ENCODE peak calls at places on chromosome 7, in ten cellular contexts. I, X, H, O, R, S, Z, M, L and V are unnamed samples. For H3K9me3 and H3K4me1, the result is how much of the 10 kb centered on the place peaks cover.

GRCh38 chr7:140003913-140004382 is 58.8 kb downstream of the PARP12 start:
- DNase-seq in H (peak), X (no peak), S (peak), Z (no peak), I (peak), R (peak), M (no peak), O (no peak), L (peak), V (no peak)

GRCh38 chr7:20352573-20353304 is 22.0 kb downstream of the ITGB8 start:
- DNase-seq in X (no peak), L (no peak), O (no peak), M (no peak), Z (no peak), H (no peak), R (no peak), S (peak), I (no peak), V (no peak)

GRCh38 chr7:64959072-64959747 is 31.6 kb downstream of the ZNF117 start:
- DNase-seq in L (no peak), S (peak), X (no peak), Z (no peak), M (no peak), I (no peak), O (no peak), R (no peak), H (no peak), V (no peak)

GRCh38 chr7:74579800-74580685 is 77.5 kb upstream of the GTF2I start:
- DNase-seq in I (peak), S (no peak), H (peak), M (peak), X (no peak), Z (no peak), R (no peak), L (no peak), O (peak), V (no peak)

GRCh38 chr7:28419717-28420116 is 7.4 kb downstream of the CREB5 start:
- DNase-seq in X (no peak), O (peak), Z (no peak), H (no peak), R (no peak), M (peak), S (no peak), L (no peak), I (no peak), V (no peak)

GRCh38 chr7:19482628-19483027 is 226.2 kb downstream of the POLR1F start:
- DNase-seq in H (no peak), L (no peak), S (no peak), O (no peak), R (no peak), Z (no peak), M (no peak), I (no peak), X (no peak), V (no peak)

GRCh38 chr7:70523626-70524351 is 608.2 kb upstream of the GALNT17 start:
- DNase-seq in Z (no peak), L (no peak), I (no peak), S (no peak), R (no peak), H (no peak), X (no peak), O (no peak), M (no peak), V (no peak)

GRCh38 chr7:20991544-20991943 is 204.9 kb upstream of the SP8 start:
- DNase-seq in O (no peak), R (no peak), L (no peak), M (no peak), H (no peak), I (no peak), S (no peak), Z (no peak), X (no peak), V (no peak)

GRCh38 chr7:12943781-12944180 is 256.3 kb downstream of the ARL4A start:
- DNase-seq in H (no peak), L (no peak), O (no peak), I (no peak), X (no peak), R (no peak), S (no peak), M (no peak), Z (no peak), V (no peak)

GRCh38 chr7:42167914-42168236 is 69.1 kb downstream of the GLI3 start:
- DNase-seq in I (no peak), H (no peak), R (no peak), X (no peak), L (no peak), Z (no peak), M (no peak), O (no peak), S (no peak), V (no peak)
- H3K9me3 ChIP-seq in I (under half), H (under half), R (under half), X (under half), L (under half), Z (under half), M (under half), O (under half), S (under half), V (under half)

GRCh38 chr7:100575206-100575631 is 1.5 kb upstream of the SAP25 start:
- DNase-seq in Z (no peak), O (no peak), H (no peak), R (no peak), L (peak), I (no peak), S (no peak), X (no peak), M (peak), V (no peak)
- TF ChIP-seq POLR2A in Z (no peak), O (no peak), H (no peak), R (no peak), L (no peak), I (no peak), S (no peak), X (no peak), M (no peak), V (no peak)

GRCh38 chr7:1512781-1513656 is 8.8 kb upstream of the INTS1 start:
- DNase-seq in S (peak), O (no peak), X (peak), I (peak), Z (no peak), M (peak), L (no peak), H (no peak), R (peak), V (peak)
- H3K4me1 ChIP-seq in S (under half), O (under half), X (under half), I (under half), Z (under half), M (under half), L (under half), H (under half), R (under half), V (under half)

DNA sequence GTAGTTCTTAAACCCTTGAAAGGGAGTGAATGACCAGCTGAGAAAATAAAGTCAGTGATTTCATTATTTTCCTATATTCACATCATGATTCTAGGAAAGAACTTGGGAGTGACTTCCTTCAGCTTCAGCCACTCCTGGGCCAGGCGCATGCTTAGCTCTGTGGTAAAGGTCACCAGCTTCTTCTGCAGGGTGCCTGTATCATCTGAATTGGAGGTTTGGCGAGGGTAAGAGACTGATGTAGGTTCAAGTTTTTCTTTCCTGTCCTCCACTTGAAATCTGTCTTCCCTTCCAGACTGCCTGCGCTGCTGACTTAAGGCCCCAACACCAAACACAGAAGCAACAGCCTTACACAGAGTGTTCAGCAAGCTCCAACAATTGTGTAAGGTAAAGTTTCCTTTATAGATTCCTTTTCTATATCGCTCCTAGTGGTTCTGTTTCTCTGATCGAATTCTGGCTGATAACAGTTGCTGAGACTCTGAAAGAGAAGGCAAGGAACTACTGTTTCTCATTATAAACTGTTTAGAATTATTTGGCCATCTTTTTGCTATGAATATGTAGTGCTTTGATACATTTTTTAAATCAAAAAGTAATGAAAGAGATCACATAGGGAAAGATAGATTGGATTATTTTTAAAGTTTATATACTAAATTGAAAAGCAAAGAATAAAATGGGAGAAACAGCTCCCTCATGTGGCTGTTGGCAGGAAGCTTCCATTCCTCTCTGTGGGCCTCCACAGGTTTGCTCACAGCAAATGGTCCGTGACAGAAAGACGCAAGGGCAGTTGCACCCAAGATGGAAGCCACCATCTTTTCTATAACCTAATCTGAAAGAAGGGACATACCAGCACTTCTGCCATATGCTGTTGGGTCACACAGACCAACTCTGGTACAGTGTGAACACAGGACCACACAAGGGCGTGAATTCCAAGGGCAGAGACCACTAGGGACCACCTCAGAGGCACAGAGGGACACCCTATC is 14.0 kb downstream of the GATAD1 start:
- DNase-seq in O (no peak), Z (no peak), R (no peak), H (peak), M (peak), I (peak), X (no peak), L (peak), S (peak), V (no peak)
- H3K9me3 ChIP-seq in O (under half), Z (under half), R (under half), H (under half), M (under half), I (under half), X (under half), L (under half), S (under half), V (under half)

DNA sequence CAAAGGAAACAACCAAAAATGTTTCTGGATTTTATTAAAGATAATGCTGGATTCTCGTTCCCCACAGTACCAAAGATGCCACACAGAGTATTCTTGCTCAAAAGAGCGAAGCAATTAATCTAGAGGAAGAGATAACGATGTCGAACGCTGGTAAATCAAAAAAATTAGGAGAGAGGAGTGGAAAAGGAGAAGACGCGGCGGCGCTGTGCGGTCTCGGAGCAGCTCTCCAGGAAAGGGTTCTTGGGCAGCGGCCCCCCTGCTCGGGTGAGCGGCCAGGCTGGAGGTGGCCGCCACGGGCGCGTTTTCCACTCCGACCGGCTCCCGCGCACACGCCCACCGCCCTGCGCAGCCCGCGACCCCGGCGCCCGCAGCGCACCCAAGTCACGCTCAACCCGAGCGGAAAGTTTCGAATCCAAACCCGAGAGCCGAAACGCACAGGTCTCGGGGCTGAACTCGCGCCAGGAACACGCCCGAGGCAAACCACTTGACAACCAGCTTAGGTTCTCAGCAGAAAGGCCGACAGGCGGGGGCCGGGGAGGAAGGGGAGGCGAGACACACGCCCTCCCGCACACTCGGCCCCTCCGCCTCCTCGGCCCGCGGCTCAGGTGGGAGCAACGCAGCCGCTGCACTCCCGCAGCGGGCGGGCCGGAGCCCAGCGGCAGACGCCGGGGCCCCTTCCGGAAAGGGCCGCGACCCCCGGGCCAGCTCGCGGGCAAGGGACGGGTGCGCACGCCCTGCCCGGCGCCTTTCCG is 924 bp downstream of the SRPK2 start:
- DNase-seq in O (peak), I (peak), M (peak), L (peak), X (peak), Z (peak), H (peak), R (peak), S (peak), V (peak)
- TF ChIP-seq POLR2A in O (no peak), I (no peak), M (no peak), L (no peak), X (no peak), Z (no peak), H (peak), R (no peak), S (peak), V (no peak)

DNA sequence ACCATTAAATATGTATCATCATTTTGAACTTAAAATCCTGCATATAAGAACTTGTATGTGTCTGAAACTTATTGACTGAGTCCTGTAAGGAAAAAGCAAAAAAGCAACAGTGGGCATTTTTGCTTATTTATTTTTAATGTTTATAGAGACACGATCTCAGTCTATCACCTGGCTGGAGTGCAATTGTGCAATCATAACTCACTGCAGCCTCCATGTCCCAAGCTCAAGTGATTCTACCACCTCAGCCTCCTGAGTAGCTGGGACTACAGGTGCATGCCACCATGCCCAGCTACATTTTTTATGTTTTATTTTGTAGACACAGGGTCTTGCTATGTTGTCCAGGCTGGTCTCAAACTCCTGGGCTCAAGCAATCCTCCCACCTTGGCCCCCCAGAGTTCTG is 32.2 kb downstream of the MYL10 start:
- DNase-seq in L (no peak), S (no peak), H (no peak), M (no peak), Z (no peak), O (no peak), R (no peak), X (no peak), I (no peak), V (no peak)
- H3K4me1 ChIP-seq in L (under half), S (under half), H (under half), M (under half), Z (under half), O (under half), R (under half), X (under half), I (under half), V (under half)

DNA sequence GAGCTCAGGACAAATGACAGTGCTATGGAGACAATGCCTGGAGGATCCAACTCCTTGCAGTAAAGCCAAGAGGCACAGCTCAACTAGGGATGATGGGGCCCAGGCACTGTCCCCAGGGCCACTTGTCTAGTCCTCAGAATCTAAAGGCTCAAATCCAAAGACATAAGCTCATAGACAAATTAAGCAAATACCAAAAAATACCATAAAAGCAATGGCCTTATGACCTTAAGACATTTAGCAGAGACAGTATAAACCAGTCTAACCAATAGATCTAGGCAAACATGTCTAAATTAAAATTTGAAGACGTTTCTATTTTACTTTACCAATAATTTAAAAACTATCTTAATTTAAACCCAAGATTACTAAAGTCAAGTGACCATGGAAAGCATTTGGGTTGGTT is 14.8 kb upstream of the MKLN1 start:
- DNase-seq in S (no peak), M (no peak), H (no peak), L (no peak), X (no peak), O (no peak), Z (no peak), R (no peak), I (no peak), V (no peak)
- H3K9me3 ChIP-seq in S (under half), M (under half), H (under half), L (under half), X (under half), O (under half), Z (under half), R (under half), I (under half), V (under half)

GRCh38 chr7:91880016-91880412 is 488 bp downstream of the MTERF1 start:
- DNase-seq in R (no peak), H (no peak), Z (no peak), L (no peak), M (no peak), X (no peak), S (no peak), O (no peak), I (no peak), V (no peak)

GRCh38 chr7:91883676-91884362 is 3.3 kb upstream of the MTERF1 start:
- DNase-seq in I (no peak), H (peak), M (no peak), Z (no peak), S (no peak), L (no peak), X (no peak), R (no peak), O (no peak), V (no peak)

GRCh38 chr7:91875851-91876250 is 4.7 kb downstream of the MTERF1 start:
- DNase-seq in H (no peak), R (no peak), Z (no peak), M (no peak), I (no peak), S (no peak), L (no peak), O (no peak), X (no peak), V (no peak)

GRCh38 chr7:91876391-91877133 is 3.9 kb downstream of the MTERF1 start:
- DNase-seq in M (no peak), L (no peak), H (no peak), I (no peak), O (no peak), S (no peak), X (no peak), Z (no peak), R (no peak), V (no peak)

GRCh38 chr7:91880413-91881241 is at the start of gene MTERF1:
- DNase-seq in X (peak), H (peak), I (peak), S (peak), O (peak), L (peak), M (peak), Z (peak), R (peak), V (peak)
- TF ChIP-seq POLR2A in X (peak), H (peak), I (peak), S (peak), O (no peak), L (no peak), M (no peak), Z (no peak), R (no peak), V (no peak)